ENCODE peak calls at places on chromosomes 2 and 18, in five cellular contexts. D is uterus, S is fibroblast of pulmonary artery, Z is tibial artery, M is choroid plexus epithelial cell. O is an unnamed sample.

GRCh38 chr2:225002039-225002655 is 40.1 kb downstream of the DOCK10 start:
- DNase-seq in D (peak), S (peak), Z (peak), M (peak), O (peak)

GRCh38 chr2:137190411-137191190 is 425.3 kb downstream of the THSD7B start:
- DNase-seq in D (no peak), S (no peak), Z (no peak), M (no peak), O (no peak)

GRCh38 chr2:31384771-31385276 is 29.7 kb downstream of the XDH start:
- DNase-seq in D (no peak), S (peak), Z (no peak), M (peak), O (peak)

GRCh38 chr2:63846487-63846886 is 4.8 kb downstream of the UGP2 start:
- DNase-seq in D (no peak), S (no peak), Z (no peak), M (no peak), O (no peak)

GRCh38 chr2:10054424-10054823 is 11.1 kb downstream of the KLF11 start:
- DNase-seq in D (no peak), S (no peak), Z (no peak), M (no peak), O (no peak)

GRCh38 chr2:140288726-140289125 is 1508.5 kb upstream of the NXPH2 start:
- DNase-seq in D (no peak), S (no peak), Z (no peak), M (no peak), O (no peak)

GRCh38 chr2:120322329-120322728 is 23.6 kb upstream of the INHBB start:
- DNase-seq in D (no peak), S (no peak), Z (no peak), M (no peak), O (no peak)

GRCh38 chr2:98757904-98758421 is 27.0 kb upstream of the MGAT4A start:
- DNase-seq in D (peak), S (peak), Z (peak), M (peak), O (peak)

GRCh38 chr2:222307138-222307756 is 8.4 kb upstream of the PAX3 start:
- DNase-seq in D (no peak), S (no peak), Z (no peak), M (no peak), O (no peak)

GRCh38 chr2:160602073-160602472 is 108.5 kb upstream of the RBMS1 start:
- DNase-seq in D (no peak), S (no peak), Z (no peak), M (no peak), O (no peak)

GRCh38 chr2:166180951-166181812 is 53.4 kb upstream of the SCN1A start:
- DNase-seq in D (no peak), S (peak), Z (peak), M (peak), O (peak)

GRCh38 chr2:62817348-62817747 is 111.8 kb downstream of the EHBP1 start:
- DNase-seq in D (no peak), S (no peak), Z (no peak), M (no peak), O (no peak)

GRCh38 chr18:63290456-63291200 is 28.9 kb downstream of the BCL2 start:
- DNase-seq in D (no peak), S (no peak), Z (no peak), M (no peak), O (no peak)

GRCh38 chr18:23235860-23236259 is 100.6 kb downstream of the CABLES1 start:
- DNase-seq in D (no peak), S (no peak), Z (no peak), M (no peak), O (no peak)

GRCh38 chr2:240431276-240431662 is 4.2 kb upstream of the GPC1 start:
- DNase-seq in D (no peak), S (no peak), Z (peak), M (no peak), O (no peak)

GRCh38 chr2:238287702-238288649 is at the start of gene PER2:
- DNase-seq in D (peak), S (peak), Z (peak), M (peak), O (peak)

GRCh38 chr2:15636972-15637785 is 45.5 kb downstream of the DDX1 start:
- DNase-seq in D (peak), S (peak), Z (peak), M (peak), O (peak)

GRCh38 chr18:23793985-23794867 is 105.0 kb downstream of the LAMA3 start:
- DNase-seq in D (no peak), S (no peak), Z (no peak), M (no peak), O (no peak)

GRCh38 chr2:115568643-115569042 is 1126.2 kb downstream of the DPP10 start:
- DNase-seq in D (no peak), S (no peak), Z (no peak), M (no peak), O (no peak)

GRCh38 chr18:47036298-47036874 is 965 bp upstream of the ELOA2 start:
- DNase-seq in D (no peak), S (peak), Z (no peak), M (peak), O (peak)

GRCh38 chr2:101479810-101480209 is 4.9 kb upstream of the RFX8 start:
- DNase-seq in D (no peak), S (no peak), Z (no peak), M (no peak), O (no peak)

GRCh38 chr18:36045241-36045999 is 21.9 kb downstream of the RPRD1A start:
- DNase-seq in D (no peak), S (no peak), Z (no peak), M (no peak), O (no peak)

GRCh38 chr2:210167227-210167626 is 4.0 kb downstream of the KANSL1L start:
- DNase-seq in D (no peak), S (peak), Z (no peak), M (peak), O (peak)

GRCh38 chr2:163314712-163315111 is 421.1 kb downstream of the FIGN start:
- DNase-seq in D (no peak), S (no peak), Z (no peak), M (no peak), O (no peak)
- TF ChIP-seq CTCF in D (no peak), S (no peak), Z (no peak), M (no peak), O (no peak)

DNA sequence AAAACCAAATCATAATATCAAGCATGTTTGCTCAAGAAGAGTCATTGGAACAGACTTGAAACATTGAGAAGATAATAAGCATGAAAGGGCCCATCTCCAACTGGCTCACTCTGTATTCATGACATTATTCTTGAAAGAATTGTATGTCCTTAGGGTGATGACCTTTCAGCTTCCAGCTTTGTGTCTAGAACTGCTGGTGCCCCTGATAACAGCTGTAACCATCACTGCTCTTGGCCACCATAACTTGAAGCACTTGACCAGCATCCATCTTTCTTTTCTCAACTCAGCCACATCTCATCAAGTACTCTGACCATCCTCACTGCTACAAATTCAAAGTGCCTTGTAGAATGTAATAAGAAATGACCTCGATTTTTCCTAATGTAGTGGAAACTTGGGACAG is 289.9 kb downstream of the SLC8A1 start:
- DNase-seq in D (no peak), S (no peak), Z (no peak), M (no peak), O (no peak)
- H3K4me3 ChIP-seq in D (no peak), S (no peak), Z (no peak), M (no peak), O (no peak)

GRCh38 chr18:77478619-77479018 is 229.0 kb downstream of the GALR1 start:
- DNase-seq in D (peak), S (peak), Z (peak), M (peak), O (peak)
- TF ChIP-seq CTCF in D (no peak), S (no peak), Z (no peak), M (peak), O (no peak)

GRCh38 chr2:104861295-104862060 is 7.6 kb downstream of the POU3F3 start:
- DNase-seq in D (no peak), S (no peak), Z (no peak), M (no peak), O (no peak)
- H3K4me3 ChIP-seq in D (no peak), S (no peak), Z (no peak), M (no peak), O (peak)

DNA sequence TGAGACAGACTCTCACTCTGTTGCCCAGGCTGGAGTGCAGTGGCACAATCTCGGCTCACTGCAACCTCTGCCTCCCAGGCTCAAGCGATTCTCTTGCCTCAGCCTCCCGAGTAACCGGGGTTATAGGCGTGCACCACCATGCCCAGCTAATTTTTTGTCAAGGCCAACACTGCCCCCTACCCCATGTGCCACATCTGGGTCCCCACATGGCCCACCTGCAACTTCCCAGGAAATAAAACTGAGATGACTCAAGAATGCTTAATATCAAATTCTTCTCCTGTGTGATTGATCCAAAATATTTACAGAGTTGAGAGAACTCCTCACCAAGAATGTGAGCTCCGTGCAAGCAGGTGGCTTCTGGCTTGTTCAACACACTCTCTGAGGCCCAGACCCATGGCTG is 9.1 kb downstream of the AP1S3 start:
- DNase-seq in D (no peak), S (no peak), Z (no peak), M (no peak), O (no peak)
- TF ChIP-seq CTCF in D (no peak), S (no peak), Z (no peak), M (no peak), O (no peak)